ENCODE peak calls at places on chromosomes 3 and 15, in ten cellular contexts. J, E, O, P, R, D, U, M, H and W are unnamed samples.

GRCh38 chr3:50853936-50854335 is 179.2 kb downstream of the DOCK3 start:
- DNase-seq in P (no peak), O (no peak), D (no peak), J (no peak), R (no peak), M (no peak), U (no peak), H (no peak), E (no peak), W (no peak)

GRCh38 chr3:69201658-69202057 is 79.3 kb upstream of the LMOD3 start:
- DNase-seq in P (no peak), R (no peak), M (no peak), J (no peak), O (no peak), H (no peak), D (no peak), U (no peak), E (no peak), W (no peak)

GRCh38 chr15:67079361-67079760 is 14.0 kb downstream of the SMAD3 start:
- DNase-seq in R (no peak), J (peak), H (no peak), E (no peak), D (no peak), P (no peak), M (no peak), O (no peak), U (no peak), W (no peak)

GRCh38 chr3:56423537-56424209 is 44.6 kb downstream of the ERC2 start:
- DNase-seq in J (no peak), P (no peak), U (no peak), M (no peak), E (no peak), O (no peak), D (no peak), R (no peak), H (no peak), W (no peak)

GRCh38 chr3:36635731-36636130 is 128.6 kb downstream of the DCLK3 start:
- DNase-seq in O (no peak), R (no peak), M (no peak), U (no peak), P (no peak), H (no peak), J (no peak), E (no peak), D (no peak), W (no peak)

GRCh38 chr3:31980530-31981205 is 394 bp downstream of the OSBPL10 start:
- DNase-seq in D (peak), J (peak), O (peak), P (peak), M (peak), H (peak), E (peak), R (peak), U (peak), W (no peak)

GRCh38 chr3:143436231-143436930 is 316.8 kb downstream of the CHST2 start:
- DNase-seq in R (no peak), M (no peak), U (peak), P (no peak), E (no peak), J (peak), D (no peak), H (no peak), O (no peak), W (no peak)

GRCh38 chr15:50506121-50506520 is 40.3 kb downstream of the USP50 start:
- DNase-seq in U (no peak), P (no peak), M (peak), D (peak), E (peak), R (peak), J (peak), H (no peak), O (no peak), W (no peak)

GRCh38 chr3:140378571-140379340 is 299.1 kb upstream of the TRIM42 start:
- DNase-seq in J (no peak), M (no peak), E (no peak), D (no peak), U (no peak), H (no peak), O (no peak), P (no peak), R (no peak), W (no peak)

GRCh38 chr3:87982421-87982820 is 76.4 kb downstream of the CGGBP1 start:
- DNase-seq in J (no peak), R (no peak), P (no peak), E (no peak), O (no peak), M (no peak), H (no peak), D (no peak), U (no peak), W (no peak)

GRCh38 chr15:33027636-33028035 is 166.9 kb downstream of the FMN1 start:
- DNase-seq in P (no peak), O (no peak), E (no peak), R (no peak), D (no peak), U (no peak), M (no peak), J (no peak), H (no peak), W (no peak)

GRCh38 chr3:50542177-50543034 is 25.1 kb downstream of the C3orf18 start:
- DNase-seq in D (peak), M (peak), R (peak), P (no peak), U (peak), E (peak), O (peak), H (peak), J (peak), W (no peak)

GRCh38 chr3:133568294-133569014 is 5.0 kb upstream of the CDV3 start:
- DNase-seq in H (no peak), D (no peak), O (no peak), U (peak), J (peak), E (no peak), M (no peak), R (no peak), P (no peak), W (no peak)

GRCh38 chr3:151003772-151004127 is 31.2 kb upstream of the CLRN1 start:
- DNase-seq in O (no peak), R (no peak), H (no peak), M (no peak), U (no peak), E (no peak), D (no peak), P (no peak), J (no peak), W (no peak)

GRCh38 chr3:150995510-150995909 is 23.0 kb upstream of the CLRN1 start:
- DNase-seq in U (no peak), M (no peak), D (no peak), R (no peak), E (no peak), O (no peak), H (no peak), J (no peak), P (no peak), W (no peak)

GRCh38 chr3:151002582-151002981 is 30.1 kb upstream of the CLRN1 start:
- DNase-seq in P (no peak), E (no peak), U (no peak), O (no peak), D (no peak), J (no peak), R (no peak), M (no peak), H (no peak), W (no peak)

GRCh38 chr3:151003024-151003771 is 30.7 kb upstream of the CLRN1 start:
- DNase-seq in O (no peak), M (no peak), D (no peak), R (no peak), H (no peak), P (no peak), E (no peak), J (peak), U (no peak), W (no peak)

GRCh38 chr3:150998996-150999395 is 26.5 kb upstream of the CLRN1 start:
- DNase-seq in J (no peak), H (no peak), M (no peak), E (no peak), D (no peak), U (no peak), O (no peak), P (no peak), R (no peak), W (no peak)
- H3K4me3 ChIP-seq in J (no peak), H (no peak), M (no peak), E (no peak), D (no peak), U (no peak), O (no peak), P (no peak), R (no peak), W (no peak)

GRCh38 chr3:81579744-81580143 is 181.7 kb downstream of the GBE1 start:
- DNase-seq in M (peak), E (no peak), P (no peak), U (no peak), R (peak), O (no peak), H (no peak), D (no peak), J (no peak), W (no peak)

GRCh38 chr3:81581966-81582599 is 179.4 kb downstream of the GBE1 start:
- DNase-seq in U (peak), H (no peak), J (peak), R (peak), O (no peak), M (peak), E (peak), P (peak), D (peak), W (peak)

GRCh38 chr3:81585937-81586336 is 175.5 kb downstream of the GBE1 start:
- DNase-seq in E (no peak), D (no peak), M (no peak), H (no peak), U (no peak), O (no peak), P (no peak), J (no peak), R (no peak), W (no peak)

GRCh38 chr3:81580399-81580798 is 181.0 kb downstream of the GBE1 start:
- DNase-seq in J (no peak), P (no peak), U (no peak), E (no peak), R (peak), O (no peak), M (peak), H (no peak), D (no peak), W (no peak)

GRCh38 chr3:81585057-81585456 is 176.4 kb downstream of the GBE1 start:
- DNase-seq in R (no peak), M (no peak), E (no peak), P (no peak), D (no peak), J (no peak), O (no peak), H (no peak), U (no peak), W (peak)
- H3K4me3 ChIP-seq in R (no peak), M (no peak), E (no peak), P (no peak), D (no peak), J (no peak), O (no peak), H (no peak), U (no peak), W (no peak)

DNA sequence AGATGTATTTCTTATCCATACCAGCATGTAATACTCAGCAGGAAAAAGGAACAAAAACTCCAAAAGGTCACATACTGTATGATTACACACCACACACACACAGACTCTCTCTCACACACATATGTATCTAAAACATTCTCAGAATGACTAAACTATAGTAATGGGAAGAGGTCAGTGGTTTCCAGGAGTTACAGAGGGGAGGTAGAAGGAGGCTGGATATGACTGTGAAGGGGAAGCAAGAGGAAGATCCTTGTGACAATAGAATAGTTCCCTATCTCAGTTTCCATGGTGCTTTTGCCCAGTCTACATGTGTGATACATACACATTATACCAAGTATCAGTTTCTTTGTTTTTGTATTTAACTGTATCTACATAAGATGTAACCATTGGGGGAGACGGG is 190.1 kb downstream of the IL5RA start:
- DNase-seq in O (no peak), M (no peak), P (no peak), U (no peak), J (no peak), D (no peak), E (no peak), H (no peak), R (no peak), W (no peak)
- H3K4me3 ChIP-seq in O (no peak), M (no peak), P (no peak), U (no peak), J (no peak), D (no peak), E (no peak), H (no peak), R (no peak), W (no peak)

DNA sequence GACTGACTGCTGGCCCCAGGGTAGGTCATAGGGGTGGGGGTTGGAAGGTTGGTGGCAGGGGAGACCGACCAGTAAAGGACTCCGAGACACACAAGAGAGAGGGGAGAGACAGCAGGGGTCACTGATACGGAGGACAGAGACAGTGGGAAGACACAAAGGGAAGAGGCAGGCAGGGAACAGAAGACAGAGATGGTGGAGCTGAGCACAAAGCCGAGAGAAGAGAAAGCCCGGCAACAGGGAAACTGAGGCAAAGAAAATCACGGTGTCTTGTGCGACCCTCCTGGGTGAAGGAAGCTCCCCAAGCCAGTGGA is 502 bp downstream of the RASL12 start:
- DNase-seq in U (no peak), D (no peak), P (no peak), H (no peak), M (no peak), E (no peak), J (no peak), R (no peak), O (no peak), W (no peak)
- H3K4me3 ChIP-seq in U (peak), D (peak), P (no peak), H (no peak), M (peak), E (no peak), J (peak), R (peak), O (peak), W (no peak)

GRCh38 chr3:146247906-146248305 is 3.0 kb downstream of the PLSCR4 start:
- DNase-seq in P (no peak), M (no peak), R (no peak), U (no peak), D (no peak), J (no peak), E (no peak), O (no peak), H (no peak), W (no peak)
- H3K4me3 ChIP-seq in P (no peak), M (no peak), R (no peak), U (peak), D (no peak), J (no peak), E (no peak), O (no peak), H (no peak), W (no peak)

GRCh38 chr3:141390747-141391146 is 22.4 kb downstream of the ZBTB38 start:
- DNase-seq in O (no peak), J (no peak), D (no peak), E (no peak), R (no peak), M (no peak), H (no peak), U (no peak), P (no peak), W (no peak)
- H3K4me3 ChIP-seq in O (no peak), J (no peak), D (no peak), E (no peak), R (no peak), M (no peak), H (no peak), U (no peak), P (peak), W (no peak)

GRCh38 chr3:194204793-194205065 is 68.8 kb downstream of the HES1 start:
- DNase-seq in U (no peak), M (peak), R (no peak), J (no peak), O (peak), H (no peak), P (no peak), E (no peak), D (no peak), W (no peak)
- H3K4me3 ChIP-seq in U (no peak), M (peak), R (peak), J (no peak), O (peak), H (no peak), P (no peak), E (no peak), D (no peak), W (no peak)

DNA sequence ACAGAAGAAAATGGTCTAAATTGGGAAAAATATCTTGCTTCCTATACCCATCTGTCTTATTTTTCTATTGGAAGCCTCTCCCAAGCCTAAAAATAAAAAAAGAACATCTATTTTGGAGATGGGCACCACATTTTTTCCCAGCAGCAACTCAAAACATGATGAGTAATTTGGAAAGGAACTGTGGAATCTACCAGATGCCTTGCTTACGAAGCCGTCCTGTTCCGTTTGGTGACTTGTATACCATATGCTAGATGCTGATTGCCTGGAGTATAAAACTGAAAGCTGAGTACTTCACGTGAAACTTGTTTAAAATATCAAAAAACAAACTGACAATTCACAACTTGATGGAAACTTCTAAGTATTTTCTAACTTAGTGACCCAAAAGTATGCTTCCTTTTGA is 491.0 kb downstream of the ROBO2 start:
- DNase-seq in E (no peak), J (no peak), O (no peak), D (no peak), P (no peak), M (no peak), H (no peak), R (no peak), U (no peak), W (no peak)
- H3K4me3 ChIP-seq in E (no peak), J (no peak), O (no peak), D (no peak), P (no peak), M (no peak), H (no peak), R (no peak), U (no peak), W (no peak)

GRCh38 chr3:172749201-172749965 is 1.1 kb upstream of the ECT2 start:
- DNase-seq in M (no peak), J (peak), E (no peak), H (no peak), D (no peak), U (peak), P (no peak), R (peak), O (no peak), W (no peak)
- H3K4me3 ChIP-seq in M (peak), J (peak), E (no peak), H (peak), D (no peak), U (peak), P (peak), R (peak), O (peak), W (no peak)

GRCh38 chr3:279325-279724 is 82.8 kb downstream of the CHL1 start:
- DNase-seq in O (no peak), H (no peak), M (no peak), J (no peak), R (no peak), D (no peak), P (no peak), U (no peak), E (no peak), W (no peak)
- H3K4me3 ChIP-seq in O (no peak), H (no peak), M (no peak), J (no peak), R (no peak), D (no peak), P (no peak), U (no peak), E (no peak), W (no peak)